ENCODE peak calls at places on chromosomes 1 and 21, in nine cellular contexts. S is cardiac muscle cell, E is psoas muscle, T is upper lobe of right lung, F is heart right ventricle, B is heart left ventricle, Q is colonic mucosa, W is fibroblast of lung, Z is fibroblast of mammary gland. U is an unnamed sample.
A peak's percentile ranks its signal among the peaks of the same experiment; 100 is the strongest.

GRCh38 chr1:109935451-109935900 is 24.8 kb downstream of the CSF1 start:
- DNase-seq in Z (no peak), F (no peak), S (no peak), W (no peak), T (peak; percentile 31), E (no peak), B (no peak), Q (peak; percentile 91), U (no peak)

GRCh38 chr1:61337471-61337870 is 255.1 kb downstream of the NFIA start:
- DNase-seq in Z (no peak), E (no peak), Q (no peak), T (no peak), W (no peak), S (peak; percentile 38), F (no peak), B (no peak), U (no peak)

GRCh38 chr1:240004086-240004749 is 87.5 kb upstream of the FMN2 start:
- DNase-seq in S (peak; percentile 16), F (no peak), B (no peak), Q (no peak), T (no peak), Z (peak; percentile 39), W (no peak), E (no peak), U (peak; percentile 69)

GRCh38 chr1:44784094-44785026 is 3.6 kb downstream of the BEST4 start:
- DNase-seq in W (no peak), F (no peak), Q (no peak), B (no peak), E (no peak), Z (no peak), T (no peak), S (peak; percentile 51), U (no peak)

GRCh38 chr1:42173155-42173933 is 8.8 kb upstream of the GUCA2A start:
- DNase-seq in W (peak; percentile 29), F (peak; percentile 64), B (peak; percentile 58), E (peak; percentile 64), T (peak; percentile 83), Q (peak; percentile 69), Z (peak; percentile 49), S (peak; percentile 67), U (peak; percentile 58)

GRCh38 chr21:36072453-36073167 is 2.8 kb downstream of the CBR1 start:
- DNase-seq in B (no peak), E (no peak), T (no peak), F (no peak), Z (no peak), W (no peak), Q (no peak), S (no peak), U (no peak)

GRCh38 chr1:74504125-74505065 is 8.0 kb downstream of the LRRC53 start:
- DNase-seq in Z (peak; percentile 52), S (peak; percentile 74), E (no peak), B (peak; percentile 33), Q (peak; percentile 34), W (peak; percentile 44), F (no peak), T (no peak), U (peak; percentile 71)

GRCh38 chr1:180173952-180174351 is 19.3 kb downstream of the QSOX1 start:
- DNase-seq in B (peak; percentile 84), Z (peak; percentile 43), T (peak; percentile 77), E (peak; percentile 84), S (no peak), F (peak; percentile 87), Q (no peak), W (peak; percentile 47), U (peak; percentile 13)

GRCh38 chr1:182720465-182720864 is 36.1 kb upstream of the RGS8 start:
- DNase-seq in T (no peak), F (no peak), E (no peak), S (peak; percentile 25), Z (peak; percentile 16), Q (no peak), B (no peak), W (peak; percentile 16), U (peak; percentile 21)

GRCh38 chr1:59544615-59545014 is 247.7 kb downstream of the FGGY start:
- DNase-seq in Q (no peak), W (no peak), F (no peak), Z (no peak), E (no peak), B (no peak), T (no peak), S (no peak), U (no peak)

GRCh38 chr1:47756006-47756405 is 241.2 kb downstream of the TRABD2B start:
- DNase-seq in E (no peak), W (no peak), T (no peak), S (no peak), Z (no peak), Q (no peak), F (no peak), B (no peak), U (no peak)

GRCh38 chr1:47756411-47756810 is 240.8 kb downstream of the TRABD2B start:
- DNase-seq in W (no peak), S (no peak), Q (no peak), F (no peak), B (no peak), E (no peak), Z (no peak), T (no peak), U (no peak)

GRCh38 chr1:47753808-47754207 is 243.4 kb downstream of the TRABD2B start:
- DNase-seq in B (no peak), T (no peak), Q (no peak), F (no peak), S (no peak), W (no peak), Z (no peak), E (no peak), U (no peak)

GRCh38 chr1:47754221-47754620 is 243.0 kb downstream of the TRABD2B start:
- DNase-seq in E (no peak), T (no peak), B (no peak), W (no peak), S (no peak), Q (no peak), F (no peak), Z (no peak), U (no peak)

GRCh38 chr1:47755368-47755990 is 241.7 kb downstream of the TRABD2B start:
- DNase-seq in T (no peak), W (no peak), E (no peak), Q (peak; percentile 81), F (no peak), B (no peak), Z (peak; percentile 11), S (peak; percentile 48), U (peak; percentile 40)
- TF ChIP-seq CTCF in T (peak; percentile 52), W (peak; percentile 11), E (peak; percentile 12), Q (peak; percentile 67), F (peak; percentile 48), B (peak; percentile 29), Z (peak; percentile 55), S (peak; percentile 46), U (peak; percentile 52)

DNA sequence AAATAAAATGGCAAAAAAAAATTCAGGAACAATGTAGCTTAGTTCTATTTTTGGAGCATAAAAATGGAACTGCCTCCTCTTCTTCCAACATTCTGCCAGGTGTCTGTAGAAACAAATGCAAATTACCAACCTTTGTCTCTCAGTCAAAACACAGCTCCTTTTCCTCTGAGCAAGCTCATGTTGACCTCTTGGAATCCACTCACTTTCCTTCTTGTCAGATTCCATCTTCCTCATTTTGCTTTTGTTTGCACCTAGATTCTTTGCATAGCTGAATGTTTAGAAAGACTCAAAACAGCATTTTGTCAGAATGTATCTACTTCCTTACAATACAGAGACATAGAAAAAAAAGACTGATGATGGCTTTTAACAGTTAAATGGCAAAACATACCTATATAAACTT is 178.2 kb downstream of the ADGRL2 start:
- DNase-seq in T (no peak), Z (no peak), Q (no peak), F (no peak), E (no peak), S (no peak), W (peak; percentile 20), B (no peak), U (no peak)
- TF ChIP-seq CTCF in T (no peak), Z (no peak), Q (no peak), F (no peak), E (no peak), S (no peak), W (no peak), B (no peak), U (no peak)

DNA sequence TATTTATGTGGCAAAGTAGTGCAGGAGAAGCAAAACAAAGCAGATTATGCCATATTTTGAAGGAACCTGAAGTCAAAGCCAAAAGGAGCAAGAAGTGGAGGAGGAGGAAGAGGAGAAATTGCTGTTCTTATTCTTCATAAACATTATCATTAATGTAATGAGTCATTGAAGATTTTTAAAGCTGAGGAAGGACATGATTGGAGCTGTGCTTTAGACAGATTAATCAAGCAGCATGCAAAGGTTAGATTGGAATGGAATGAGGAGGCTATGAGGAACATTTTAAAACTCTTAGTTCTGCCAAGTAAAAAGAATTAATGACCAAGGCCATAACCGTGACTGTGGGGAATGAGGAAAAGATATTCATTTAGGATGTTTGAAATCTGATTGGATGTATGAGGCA is 33.0 kb upstream of the HSD17B7 start:
- DNase-seq in T (no peak), E (no peak), F (no peak), Q (no peak), W (peak; percentile 75), S (no peak), B (no peak), Z (peak; percentile 16), U (no peak)
- TF ChIP-seq CTCF in T (no peak), E (no peak), F (no peak), Q (no peak), W (no peak), S (no peak), B (no peak), Z (no peak), U (no peak)

DNA sequence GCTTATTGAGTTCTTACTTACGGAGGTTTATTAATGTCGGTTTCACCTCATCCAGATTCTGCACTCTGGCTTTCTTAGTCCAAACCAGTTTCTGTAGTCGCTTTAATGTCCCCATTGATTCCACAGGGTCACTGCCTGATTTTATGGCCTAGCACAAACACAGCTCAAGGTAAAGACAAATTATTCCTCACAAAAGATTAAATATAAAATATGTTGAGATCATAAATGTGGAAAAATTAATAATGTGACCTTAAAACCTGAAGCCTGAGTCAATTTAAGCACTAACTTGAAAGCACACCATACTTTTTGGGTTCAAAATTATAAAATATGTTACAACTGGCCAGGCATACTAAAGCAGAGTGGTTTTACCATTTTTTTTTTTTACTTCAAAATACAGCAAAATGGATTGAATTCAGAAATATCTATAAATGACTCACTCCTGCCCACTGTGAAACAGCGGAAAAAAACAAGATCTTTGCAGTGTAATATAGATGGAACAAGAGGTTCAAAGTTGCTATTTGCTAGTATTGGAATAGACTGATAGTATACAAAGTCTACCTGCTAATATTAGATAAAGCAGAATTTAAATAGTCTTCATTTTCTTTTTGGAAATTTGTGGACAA is 37.6 kb upstream of the SAMSN1 start:
- DNase-seq in T (no peak), W (no peak), S (no peak), F (no peak), Z (no peak), Q (no peak), B (no peak), E (no peak), U (no peak)
- TF ChIP-seq CTCF in T (no peak), W (no peak), S (no peak), F (no peak), Z (no peak), Q (no peak), B (no peak), E (no peak), U (no peak)

U was measured in MCF 10A.